ENCODE peak calls at places on chromosomes 3 and 15, in eight cellular contexts. One of them, this sample, is unnamed.

GRCh38 chr3:152860736-152861135 is 25.8 kb downstream of the P2RY1 start:
- DNase-seq in Panc1: no peak
- DNase-seq in breast epithelium: no peak
- DNase-seq in endodermal cell: no peak
- DNase-seq in GM23338: no peak
- DNase-seq in hepatocyte: no peak
- DNase-seq in choroid plexus epithelial cell: no peak
- DNase-seq in CD8-positive, alpha-beta memory T cell: no peak
- DNase-seq in this sample: no peak

GRCh38 chr3:31011383-31011782 is 116.9 kb upstream of the GADL1 start:
- DNase-seq in Panc1: no peak
- DNase-seq in breast epithelium: peak
- DNase-seq in endodermal cell: no peak
- DNase-seq in GM23338: no peak
- DNase-seq in hepatocyte: no peak
- DNase-seq in choroid plexus epithelial cell: no peak
- DNase-seq in CD8-positive, alpha-beta memory T cell: no peak
- DNase-seq in this sample: no peak

GRCh38 chr3:172653004-172653403 is 57.9 kb downstream of the NCEH1 start:
- DNase-seq in Panc1: no peak
- DNase-seq in breast epithelium: no peak
- DNase-seq in endodermal cell: no peak
- DNase-seq in GM23338: no peak
- DNase-seq in hepatocyte: no peak
- DNase-seq in choroid plexus epithelial cell: no peak
- DNase-seq in CD8-positive, alpha-beta memory T cell: no peak
- DNase-seq in this sample: no peak

GRCh38 chr3:78857494-78858111 is 910.2 kb downstream of the ROBO1 start:
- DNase-seq in Panc1: no peak
- DNase-seq in breast epithelium: no peak
- DNase-seq in endodermal cell: no peak
- DNase-seq in GM23338: no peak
- DNase-seq in hepatocyte: peak
- DNase-seq in choroid plexus epithelial cell: peak
- DNase-seq in CD8-positive, alpha-beta memory T cell: no peak
- DNase-seq in this sample: peak

GRCh38 chr15:55859681-55860080 is 116.7 kb upstream of the PRTG start:
- DNase-seq in Panc1: no peak
- DNase-seq in breast epithelium: no peak
- DNase-seq in endodermal cell: no peak
- DNase-seq in GM23338: no peak
- DNase-seq in hepatocyte: no peak
- DNase-seq in choroid plexus epithelial cell: peak
- DNase-seq in CD8-positive, alpha-beta memory T cell: no peak
- DNase-seq in this sample: no peak

GRCh38 chr3:111616417-111617105 is 21.4 kb upstream of the ZBED2 start:
- DNase-seq in Panc1: no peak
- DNase-seq in breast epithelium: no peak
- DNase-seq in endodermal cell: no peak
- DNase-seq in GM23338: no peak
- DNase-seq in hepatocyte: peak
- DNase-seq in choroid plexus epithelial cell: peak
- DNase-seq in CD8-positive, alpha-beta memory T cell: peak
- DNase-seq in this sample: no peak

GRCh38 chr3:115217678-115218451 is 70.8 kb upstream of the ZBTB20 start:
- DNase-seq in Panc1: peak
- DNase-seq in breast epithelium: no peak
- DNase-seq in endodermal cell: peak
- DNase-seq in GM23338: peak
- DNase-seq in hepatocyte: peak
- DNase-seq in choroid plexus epithelial cell: peak
- DNase-seq in CD8-positive, alpha-beta memory T cell: no peak
- DNase-seq in this sample: peak

GRCh38 chr3:174408310-174408709 is 450.8 kb upstream of the NAALADL2 start:
- DNase-seq in Panc1: no peak
- DNase-seq in breast epithelium: no peak
- DNase-seq in endodermal cell: no peak
- DNase-seq in GM23338: no peak
- DNase-seq in hepatocyte: no peak
- DNase-seq in choroid plexus epithelial cell: peak
- DNase-seq in CD8-positive, alpha-beta memory T cell: no peak
- DNase-seq in this sample: no peak

GRCh38 chr3:101381809-101382208 is 61.4 kb upstream of the IMPG2 start:
- DNase-seq in Panc1: no peak
- DNase-seq in breast epithelium: no peak
- DNase-seq in endodermal cell: no peak
- DNase-seq in GM23338: peak
- DNase-seq in hepatocyte: peak
- DNase-seq in choroid plexus epithelial cell: peak
- DNase-seq in CD8-positive, alpha-beta memory T cell: no peak
- DNase-seq in this sample: no peak

GRCh38 chr3:127479449-127479848 is 111.1 kb downstream of the TPRA1 start:
- DNase-seq in Panc1: no peak
- DNase-seq in breast epithelium: no peak
- DNase-seq in endodermal cell: peak
- DNase-seq in GM23338: peak
- DNase-seq in hepatocyte: no peak
- DNase-seq in choroid plexus epithelial cell: no peak
- DNase-seq in CD8-positive, alpha-beta memory T cell: no peak
- DNase-seq in this sample: peak

GRCh38 chr3:18444597-18445420 is 19.7 kb upstream of the SATB1 start:
- DNase-seq in Panc1: no peak
- DNase-seq in breast epithelium: peak
- DNase-seq in endodermal cell: peak
- DNase-seq in GM23338: peak
- DNase-seq in hepatocyte: peak
- DNase-seq in choroid plexus epithelial cell: peak
- DNase-seq in CD8-positive, alpha-beta memory T cell: peak
- DNase-seq in this sample: peak

GRCh38 chr15:33729648-33730047 is 238.6 kb upstream of the CHRM5 start:
- DNase-seq in Panc1: no peak
- DNase-seq in breast epithelium: no peak
- DNase-seq in endodermal cell: no peak
- DNase-seq in GM23338: peak
- DNase-seq in hepatocyte: peak
- DNase-seq in choroid plexus epithelial cell: peak
- DNase-seq in CD8-positive, alpha-beta memory T cell: no peak
- DNase-seq in this sample: peak

GRCh38 chr3:130971208-130971607 is 55.4 kb downstream of the ASTE1 start:
- DNase-seq in Panc1: no peak
- DNase-seq in breast epithelium: no peak
- DNase-seq in endodermal cell: no peak
- DNase-seq in GM23338: no peak
- DNase-seq in hepatocyte: no peak
- DNase-seq in choroid plexus epithelial cell: peak
- DNase-seq in CD8-positive, alpha-beta memory T cell: no peak
- DNase-seq in this sample: no peak

GRCh38 chr3:66498718-66499611 is 1.9 kb downstream of the LRIG1 start:
- DNase-seq in Panc1: no peak
- DNase-seq in breast epithelium: no peak
- DNase-seq in endodermal cell: peak
- DNase-seq in GM23338: no peak
- DNase-seq in hepatocyte: no peak
- DNase-seq in choroid plexus epithelial cell: no peak
- DNase-seq in CD8-positive, alpha-beta memory T cell: no peak
- DNase-seq in this sample: no peak

GRCh38 chr3:49716691-49717538 is 2.6 kb downstream of the AMIGO3 start:
- DNase-seq in Panc1: no peak
- DNase-seq in breast epithelium: peak
- DNase-seq in endodermal cell: peak
- DNase-seq in GM23338: no peak
- DNase-seq in hepatocyte: peak
- DNase-seq in choroid plexus epithelial cell: no peak
- DNase-seq in CD8-positive, alpha-beta memory T cell: no peak
- DNase-seq in this sample: peak

GRCh38 chr15:35737521-35737920 is 191.6 kb upstream of the DPH6 start:
- DNase-seq in Panc1: no peak
- DNase-seq in breast epithelium: no peak
- DNase-seq in endodermal cell: no peak
- DNase-seq in GM23338: no peak
- DNase-seq in hepatocyte: no peak
- DNase-seq in choroid plexus epithelial cell: peak
- DNase-seq in CD8-positive, alpha-beta memory T cell: no peak
- DNase-seq in this sample: no peak

GRCh38 chr15:90336705-90337141 is 15.4 kb upstream of the ZNF774 start:
- DNase-seq in Panc1: no peak
- DNase-seq in breast epithelium: no peak
- DNase-seq in endodermal cell: no peak
- DNase-seq in GM23338: no peak
- DNase-seq in hepatocyte: no peak
- DNase-seq in choroid plexus epithelial cell: peak
- DNase-seq in CD8-positive, alpha-beta memory T cell: no peak
- DNase-seq in this sample: no peak

GRCh38 chr3:14147617-14148016 is 22.8 kb downstream of the TMEM43 start:
- DNase-seq in Panc1: no peak
- DNase-seq in breast epithelium: no peak
- DNase-seq in endodermal cell: peak
- DNase-seq in GM23338: peak
- DNase-seq in hepatocyte: no peak
- DNase-seq in choroid plexus epithelial cell: no peak
- DNase-seq in CD8-positive, alpha-beta memory T cell: peak
- DNase-seq in this sample: no peak

GRCh38 chr3:149353581-149354184 is 20.2 kb upstream of the TM4SF18 start:
- DNase-seq in Panc1: no peak
- DNase-seq in breast epithelium: no peak
- DNase-seq in endodermal cell: no peak
- DNase-seq in GM23338: no peak
- DNase-seq in hepatocyte: no peak
- DNase-seq in choroid plexus epithelial cell: no peak
- DNase-seq in CD8-positive, alpha-beta memory T cell: no peak
- DNase-seq in this sample: no peak

GRCh38 chr3:149356044-149356592 is 21.3 kb downstream of the TM4SF1 start:
- DNase-seq in Panc1: no peak
- DNase-seq in breast epithelium: no peak
- DNase-seq in endodermal cell: no peak
- DNase-seq in GM23338: no peak
- DNase-seq in hepatocyte: no peak
- DNase-seq in choroid plexus epithelial cell: no peak
- DNase-seq in CD8-positive, alpha-beta memory T cell: no peak
- DNase-seq in this sample: no peak

GRCh38 chr3:149356630-149357029 is 20.8 kb downstream of the TM4SF1 start:
- DNase-seq in Panc1: no peak
- DNase-seq in breast epithelium: no peak
- DNase-seq in endodermal cell: no peak
- DNase-seq in GM23338: no peak
- DNase-seq in hepatocyte: no peak
- DNase-seq in choroid plexus epithelial cell: no peak
- DNase-seq in CD8-positive, alpha-beta memory T cell: no peak
- DNase-seq in this sample: no peak

DNA sequence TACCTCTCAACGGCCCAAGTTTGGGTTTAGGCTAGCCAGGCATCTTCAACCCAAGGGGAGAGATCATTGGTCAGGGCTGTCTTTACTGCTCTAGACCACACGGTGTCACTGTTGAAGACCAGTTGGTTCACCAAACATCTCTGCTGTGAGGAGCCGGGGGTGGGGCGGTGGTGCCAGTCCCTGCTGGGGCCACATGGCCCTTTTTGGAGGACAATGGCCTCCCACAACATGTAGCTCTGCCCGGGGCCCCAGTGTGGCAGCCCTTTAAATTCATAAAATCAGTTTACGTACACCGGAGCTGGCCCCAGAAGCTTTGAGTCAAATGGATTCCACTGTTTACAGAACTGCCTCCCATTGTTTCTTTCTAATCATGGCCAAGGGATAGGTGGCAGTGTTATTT is 19.1 kb upstream of the TM4SF18 start:
- DNase-seq in Panc1: no peak
- DNase-seq in breast epithelium: no peak
- DNase-seq in endodermal cell: peak
- DNase-seq in GM23338: peak
- DNase-seq in hepatocyte: peak
- DNase-seq in choroid plexus epithelial cell: peak
- DNase-seq in CD8-positive, alpha-beta memory T cell: no peak
- DNase-seq in this sample: peak
- H3K4me3 ChIP-seq in Panc1: no peak
- H3K4me3 ChIP-seq in breast epithelium: no peak
- H3K4me3 ChIP-seq in endodermal cell: peak
- H3K4me3 ChIP-seq in GM23338: no peak
- H3K4me3 ChIP-seq in hepatocyte: no peak
- H3K4me3 ChIP-seq in choroid plexus epithelial cell: no peak
- H3K4me3 ChIP-seq in CD8-positive, alpha-beta memory T cell: no peak
- H3K4me3 ChIP-seq in this sample: no peak

GRCh38 chr3:117865338-117865737 is 1155.8 kb downstream of the TUSC7 start:
- DNase-seq in Panc1: no peak
- DNase-seq in breast epithelium: no peak
- DNase-seq in endodermal cell: no peak
- DNase-seq in GM23338: no peak
- DNase-seq in hepatocyte: no peak
- DNase-seq in choroid plexus epithelial cell: no peak
- DNase-seq in CD8-positive, alpha-beta memory T cell: no peak
- DNase-seq in this sample: no peak
- H3K4me3 ChIP-seq in Panc1: no peak
- H3K4me3 ChIP-seq in breast epithelium: no peak
- H3K4me3 ChIP-seq in endodermal cell: peak
- H3K4me3 ChIP-seq in GM23338: no peak
- H3K4me3 ChIP-seq in hepatocyte: no peak
- H3K4me3 ChIP-seq in choroid plexus epithelial cell: no peak
- H3K4me3 ChIP-seq in CD8-positive, alpha-beta memory T cell: no peak
- H3K4me3 ChIP-seq in this sample: no peak

GRCh38 chr3:45593708-45594601 is 596 bp upstream of the LIMD1 start:
- DNase-seq in Panc1: no peak
- DNase-seq in breast epithelium: no peak
- DNase-seq in endodermal cell: peak
- DNase-seq in GM23338: peak
- DNase-seq in hepatocyte: peak
- DNase-seq in choroid plexus epithelial cell: peak
- DNase-seq in CD8-positive, alpha-beta memory T cell: peak
- DNase-seq in this sample: peak

GRCh38 chr3:45597581-45597980 is 3.0 kb downstream of the LIMD1 start:
- DNase-seq in Panc1: no peak
- DNase-seq in breast epithelium: no peak
- DNase-seq in endodermal cell: no peak
- DNase-seq in GM23338: no peak
- DNase-seq in hepatocyte: no peak
- DNase-seq in choroid plexus epithelial cell: no peak
- DNase-seq in CD8-positive, alpha-beta memory T cell: no peak
- DNase-seq in this sample: no peak

GRCh38 chr3:45597166-45597565 is 2.6 kb downstream of the LIMD1 start:
- DNase-seq in Panc1: no peak
- DNase-seq in breast epithelium: no peak
- DNase-seq in endodermal cell: no peak
- DNase-seq in GM23338: no peak
- DNase-seq in hepatocyte: no peak
- DNase-seq in choroid plexus epithelial cell: peak
- DNase-seq in CD8-positive, alpha-beta memory T cell: no peak
- DNase-seq in this sample: no peak

GRCh38 chr3:45595364-45596154 is 1.0 kb downstream of the LIMD1 start:
- DNase-seq in Panc1: no peak
- DNase-seq in breast epithelium: no peak
- DNase-seq in endodermal cell: no peak
- DNase-seq in GM23338: no peak
- DNase-seq in hepatocyte: no peak
- DNase-seq in choroid plexus epithelial cell: no peak
- DNase-seq in CD8-positive, alpha-beta memory T cell: no peak
- DNase-seq in this sample: no peak

GRCh38 chr3:45596290-45596791 is 1.8 kb downstream of the LIMD1 start:
- DNase-seq in Panc1: no peak
- DNase-seq in breast epithelium: no peak
- DNase-seq in endodermal cell: no peak
- DNase-seq in GM23338: no peak
- DNase-seq in hepatocyte: no peak
- DNase-seq in choroid plexus epithelial cell: no peak
- DNase-seq in CD8-positive, alpha-beta memory T cell: no peak
- DNase-seq in this sample: no peak
- H3K4me3 ChIP-seq in Panc1: peak
- H3K4me3 ChIP-seq in breast epithelium: peak
- H3K4me3 ChIP-seq in endodermal cell: peak
- H3K4me3 ChIP-seq in GM23338: peak
- H3K4me3 ChIP-seq in hepatocyte: no peak
- H3K4me3 ChIP-seq in choroid plexus epithelial cell: peak
- H3K4me3 ChIP-seq in CD8-positive, alpha-beta memory T cell: peak
- H3K4me3 ChIP-seq in this sample: peak

GRCh38 chr3:26622634-26623408 is at the start of gene LRRC3B:
- DNase-seq in Panc1: no peak
- DNase-seq in breast epithelium: no peak
- DNase-seq in endodermal cell: peak
- DNase-seq in GM23338: peak
- DNase-seq in hepatocyte: peak
- DNase-seq in choroid plexus epithelial cell: no peak
- DNase-seq in CD8-positive, alpha-beta memory T cell: no peak
- DNase-seq in this sample: no peak
- H3K4me3 ChIP-seq in Panc1: no peak
- H3K4me3 ChIP-seq in breast epithelium: peak
- H3K4me3 ChIP-seq in endodermal cell: peak
- H3K4me3 ChIP-seq in GM23338: peak
- H3K4me3 ChIP-seq in hepatocyte: peak
- H3K4me3 ChIP-seq in choroid plexus epithelial cell: no peak
- H3K4me3 ChIP-seq in CD8-positive, alpha-beta memory T cell: no peak
- H3K4me3 ChIP-seq in this sample: no peak